ENCODE peak calls at places on chromosome 22, in nine cellular contexts. M is EH; Z is activated naive CD4-positive, alpha-beta T cell; F is NCI-H2029; P is 8988T; O is stimulated activated CD4-positive, alpha-beta T cell treated with anti-CD3 and anti-CD28 coated beads, Interleukin-2, amount 100 ng/mL, for 48 hours; K is heart left ventricle; I is cardiac fibroblast; T is brain pericyte. V is an unnamed sample.

GRCh38 chr22:44337658-44338004 is 24.9 kb upstream of the SHISAL1 start:
- DNase-seq in M (peak; percentile 74), Z (no peak), F (peak; percentile 41), P (no peak), O (no peak), K (peak; percentile 74), I (peak; percentile 72), T (no peak), V (peak; percentile 63)

GRCh38 chr22:42612336-42612735 is 2.3 kb downstream of the POLDIP3 start:
- DNase-seq in M (no peak), Z (no peak), F (no peak), P (no peak), O (no peak), K (no peak), I (no peak), T (no peak), V (no peak)

GRCh38 chr22:40216041-40216756 is 38.5 kb downstream of the TNRC6B start:
- DNase-seq in M (no peak), Z (no peak), F (no peak), P (no peak), O (no peak), K (no peak), I (no peak), T (no peak), V (no peak)

GRCh38 chr22:38873469-38874411 is 1.7 kb upstream of the CBX6 start:
- DNase-seq in M (no peak), Z (peak; percentile 35), F (peak; percentile 95), P (no peak), O (peak; percentile 63), K (no peak), I (no peak), T (no peak), V (peak; percentile 83)

GRCh38 chr22:20396639-20397038 is 2.7 kb downstream of the ZNF74 start:
- DNase-seq in M (peak; percentile 18), Z (no peak), F (no peak), P (no peak), O (no peak), K (no peak), I (peak; percentile 16), T (no peak), V (no peak)

GRCh38 chr22:17780116-17780740 is 6.0 kb upstream of the BID start:
- DNase-seq in M (no peak), Z (no peak), F (no peak), P (no peak), O (no peak), K (no peak), I (no peak), T (no peak), V (no peak)

GRCh38 chr22:50061824-50062355 is 3.8 kb upstream of the TTLL8 start:
- DNase-seq in M (no peak), Z (no peak), F (no peak), P (no peak), O (no peak), K (no peak), I (no peak), T (no peak), V (no peak)

GRCh38 chr22:37640591-37641250 is 1.3 kb downstream of the SH3BP1 start:
- DNase-seq in M (no peak), Z (peak; percentile 38), F (no peak), P (no peak), O (no peak), K (no peak), I (no peak), T (no peak), V (no peak)

GRCh38 chr22:41092847-41093371 is 517 bp downstream of the EP300 start:
- DNase-seq in M (peak; percentile 45), Z (no peak), F (no peak), P (no peak), O (no peak), K (no peak), I (peak; percentile 23), T (no peak), V (peak; percentile 5)

GRCh38 chr22:46546466-46547178 is 9.2 kb upstream of the CELSR1 start:
- DNase-seq in M (peak; percentile 78), Z (no peak), F (no peak), P (no peak), O (no peak), K (peak; percentile 95), I (peak; percentile 85), T (no peak), V (no peak)

GRCh38 chr22:19206287-19206686 is 27.8 kb upstream of the SLC25A1 start:
- DNase-seq in M (no peak), Z (no peak), F (no peak), P (no peak), O (no peak), K (no peak), I (no peak), T (no peak), V (no peak)

GRCh38 chr22:37880668-37881440 is 25.2 kb upstream of the MICALL1 start:
- DNase-seq in M (peak; percentile 65), Z (no peak), F (no peak), P (no peak), O (no peak), K (no peak), I (peak; percentile 51), T (no peak), V (no peak)

GRCh38 chr22:46501701-46502100 is 35.7 kb downstream of the CELSR1 start:
- DNase-seq in M (peak; percentile 85), Z (no peak), F (no peak), P (no peak), O (no peak), K (no peak), I (peak; percentile 77), T (peak; percentile 60), V (no peak)

GRCh38 chr22:28905433-28905832 is 22.1 kb downstream of the ZNRF3 start:
- DNase-seq in M (no peak), Z (no peak), F (no peak), P (no peak), O (no peak), K (no peak), I (no peak), T (no peak), V (no peak)

GRCh38 chr22:29726512-29727247 is 6.9 kb downstream of the CABP7 start:
- DNase-seq in M (no peak), Z (no peak), F (no peak), P (no peak), O (no peak), K (no peak), I (no peak), T (no peak), V (no peak)

GRCh38 chr22:36333632-36334031 is 54.1 kb downstream of the MYH9 start:
- DNase-seq in M (no peak), Z (no peak), F (no peak), P (no peak), O (no peak), K (no peak), I (no peak), T (no peak), V (no peak)

GRCh38 chr22:46464296-46464695 is 73.1 kb downstream of the CELSR1 start:
- DNase-seq in M (no peak), Z (no peak), F (no peak), P (no peak), O (no peak), K (no peak), I (no peak), T (no peak), V (no peak)